ENCODE peak calls at places on chromosomes 16 and 17, in eight cellular contexts. One of them, this sample, is unnamed.

GRCh38 chr17:21289902-21290571 is 5.5 kb downstream of the MAP2K3 start:
- DNase-seq in tibial nerve: no peak
- DNase-seq in COR-L47: no peak
- DNase-seq in transverse colon: no peak
- DNase-seq in NCI-H2081: peak; percentile 2
- DNase-seq in iPS-NIHi11: no peak
- DNase-seq in hepatic stellate cell: no peak
- DNase-seq in NCI-H1417: no peak
- DNase-seq in this sample: peak; percentile 59

GRCh38 chr17:48622857-48623256 is 3.3 kb downstream of the HOXB9 start:
- DNase-seq in tibial nerve: no peak
- DNase-seq in COR-L47: no peak
- DNase-seq in transverse colon: no peak
- DNase-seq in NCI-H2081: no peak
- DNase-seq in iPS-NIHi11: no peak
- DNase-seq in hepatic stellate cell: no peak
- DNase-seq in NCI-H1417: no peak
- DNase-seq in this sample: no peak

GRCh38 chr17:64658931-64659330 is 3.2 kb downstream of the SMURF2 start:
- DNase-seq in tibial nerve: no peak
- DNase-seq in COR-L47: no peak
- DNase-seq in transverse colon: no peak
- DNase-seq in NCI-H2081: no peak
- DNase-seq in iPS-NIHi11: no peak
- DNase-seq in hepatic stellate cell: no peak
- DNase-seq in NCI-H1417: no peak
- DNase-seq in this sample: no peak

GRCh38 chr17:38789185-38789584 is 10.2 kb downstream of the PIP4K2B start:
- DNase-seq in tibial nerve: no peak
- DNase-seq in COR-L47: no peak
- DNase-seq in transverse colon: no peak
- DNase-seq in NCI-H2081: no peak
- DNase-seq in iPS-NIHi11: no peak
- DNase-seq in hepatic stellate cell: no peak
- DNase-seq in NCI-H1417: no peak
- DNase-seq in this sample: no peak

GRCh38 chr17:76446449-76447231 is 6.3 kb downstream of the UBE2O start:
- DNase-seq in tibial nerve: no peak
- DNase-seq in COR-L47: no peak
- DNase-seq in transverse colon: no peak
- DNase-seq in NCI-H2081: no peak
- DNase-seq in iPS-NIHi11: no peak
- DNase-seq in hepatic stellate cell: peak; percentile 71
- DNase-seq in NCI-H1417: no peak
- DNase-seq in this sample: peak; percentile 77

GRCh38 chr17:40322417-40323315 is 13.7 kb downstream of the RARA start:
- DNase-seq in tibial nerve: no peak
- DNase-seq in COR-L47: peak; percentile 29
- DNase-seq in transverse colon: peak; percentile 83
- DNase-seq in NCI-H2081: peak; percentile 74
- DNase-seq in iPS-NIHi11: peak; percentile 69
- DNase-seq in hepatic stellate cell: peak; percentile 95
- DNase-seq in NCI-H1417: peak; percentile 35
- DNase-seq in this sample: peak; percentile 80

GRCh38 chr17:48610282-48611211 is at the start of gene HOXB7:
- DNase-seq in tibial nerve: peak; percentile 47
- DNase-seq in COR-L47: peak; percentile 63
- DNase-seq in transverse colon: peak; percentile 88
- DNase-seq in NCI-H2081: peak; percentile 84
- DNase-seq in iPS-NIHi11: peak; percentile 59
- DNase-seq in hepatic stellate cell: peak; percentile 94
- DNase-seq in NCI-H1417: peak; percentile 86
- DNase-seq in this sample: no peak

GRCh38 chr17:77140878-77141767 is at the start of gene SEC14L1:
- DNase-seq in tibial nerve: peak; percentile 27
- DNase-seq in COR-L47: peak; percentile 42
- DNase-seq in transverse colon: peak; percentile 42
- DNase-seq in NCI-H2081: peak; percentile 74
- DNase-seq in iPS-NIHi11: peak; percentile 60
- DNase-seq in hepatic stellate cell: no peak
- DNase-seq in NCI-H1417: peak; percentile 44
- DNase-seq in this sample: peak; percentile 63

GRCh38 chr17:58319181-58320162 is 9.1 kb downstream of the TSPOAP1 start:
- DNase-seq in tibial nerve: no peak
- DNase-seq in COR-L47: no peak
- DNase-seq in transverse colon: no peak
- DNase-seq in NCI-H2081: no peak
- DNase-seq in iPS-NIHi11: no peak
- DNase-seq in hepatic stellate cell: no peak
- DNase-seq in NCI-H1417: no peak
- DNase-seq in this sample: no peak

GRCh38 chr16:1812732-1813163 is 13.9 kb downstream of the HAGH start:
- DNase-seq in tibial nerve: no peak
- DNase-seq in COR-L47: peak; percentile 93
- DNase-seq in transverse colon: peak; percentile 68
- DNase-seq in NCI-H2081: peak; percentile 87
- DNase-seq in iPS-NIHi11: peak; percentile 80
- DNase-seq in hepatic stellate cell: peak; percentile 66
- DNase-seq in NCI-H1417: peak; percentile 81
- DNase-seq in this sample: peak; percentile 57

GRCh38 chr17:65609303-65609702 is 47.9 kb upstream of the AXIN2 start:
- DNase-seq in tibial nerve: no peak
- DNase-seq in COR-L47: no peak
- DNase-seq in transverse colon: no peak
- DNase-seq in NCI-H2081: no peak
- DNase-seq in iPS-NIHi11: no peak
- DNase-seq in hepatic stellate cell: no peak
- DNase-seq in NCI-H1417: no peak
- DNase-seq in this sample: no peak

GRCh38 chr17:2853111-2853721 is 57.0 kb downstream of the RAP1GAP2 start:
- DNase-seq in tibial nerve: no peak
- DNase-seq in COR-L47: no peak
- DNase-seq in transverse colon: peak; percentile 60
- DNase-seq in NCI-H2081: no peak
- DNase-seq in iPS-NIHi11: peak; percentile 79
- DNase-seq in hepatic stellate cell: peak; percentile 81
- DNase-seq in NCI-H1417: no peak
- DNase-seq in this sample: peak; percentile 43

GRCh38 chr17:80023261-80024205 is 12.1 kb downstream of the TBC1D16 start:
- DNase-seq in tibial nerve: no peak
- DNase-seq in COR-L47: no peak
- DNase-seq in transverse colon: peak; percentile 34
- DNase-seq in NCI-H2081: no peak
- DNase-seq in iPS-NIHi11: no peak
- DNase-seq in hepatic stellate cell: no peak
- DNase-seq in NCI-H1417: no peak
- DNase-seq in this sample: no peak

GRCh38 chr17:44331249-44331760 is 6.7 kb upstream of the SLC25A39 start:
- DNase-seq in tibial nerve: no peak
- DNase-seq in COR-L47: peak; percentile 81
- DNase-seq in transverse colon: peak; percentile 83
- DNase-seq in NCI-H2081: peak; percentile 86
- DNase-seq in iPS-NIHi11: peak; percentile 75
- DNase-seq in hepatic stellate cell: peak; percentile 67
- DNase-seq in NCI-H1417: peak; percentile 94
- DNase-seq in this sample: peak; percentile 75

GRCh38 chr17:83053021-83053778 is 26.2 kb upstream of the METRNL start:
- DNase-seq in tibial nerve: peak; percentile 12
- DNase-seq in COR-L47: no peak
- DNase-seq in transverse colon: no peak
- DNase-seq in NCI-H2081: no peak
- DNase-seq in iPS-NIHi11: no peak
- DNase-seq in hepatic stellate cell: no peak
- DNase-seq in NCI-H1417: peak; percentile 41
- DNase-seq in this sample: no peak

GRCh38 chr17:30517786-30518185 is 40.6 kb downstream of the GOSR1 start:
- DNase-seq in tibial nerve: no peak
- DNase-seq in COR-L47: no peak
- DNase-seq in transverse colon: no peak
- DNase-seq in NCI-H2081: no peak
- DNase-seq in iPS-NIHi11: no peak
- DNase-seq in hepatic stellate cell: no peak
- DNase-seq in NCI-H1417: no peak
- DNase-seq in this sample: no peak

GRCh38 chr17:29555840-29556239 is 11.0 kb downstream of the ABHD15 start:
- DNase-seq in tibial nerve: no peak
- DNase-seq in COR-L47: no peak
- DNase-seq in transverse colon: no peak
- DNase-seq in NCI-H2081: no peak
- DNase-seq in iPS-NIHi11: no peak
- DNase-seq in hepatic stellate cell: no peak
- DNase-seq in NCI-H1417: no peak
- DNase-seq in this sample: no peak

GRCh38 chr17:76048711-76049110 is 21.6 kb upstream of the EVPL start:
- DNase-seq in tibial nerve: no peak
- DNase-seq in COR-L47: no peak
- DNase-seq in transverse colon: no peak
- DNase-seq in NCI-H2081: no peak
- DNase-seq in iPS-NIHi11: no peak
- DNase-seq in hepatic stellate cell: no peak
- DNase-seq in NCI-H1417: no peak
- DNase-seq in this sample: no peak

GRCh38 chr17:60851181-60851580 is 173.5 kb downstream of the BCAS3 start:
- DNase-seq in tibial nerve: no peak
- DNase-seq in COR-L47: no peak
- DNase-seq in transverse colon: no peak
- DNase-seq in NCI-H2081: no peak
- DNase-seq in iPS-NIHi11: no peak
- DNase-seq in hepatic stellate cell: no peak
- DNase-seq in NCI-H1417: no peak
- DNase-seq in this sample: no peak

GRCh38 chr16:85491798-85492616 is 121.1 kb upstream of the GSE1 start:
- DNase-seq in tibial nerve: no peak
- DNase-seq in COR-L47: no peak
- DNase-seq in transverse colon: peak; percentile 52
- DNase-seq in NCI-H2081: no peak
- DNase-seq in iPS-NIHi11: peak; percentile 59
- DNase-seq in hepatic stellate cell: peak; percentile 65
- DNase-seq in NCI-H1417: no peak
- DNase-seq in this sample: peak; percentile 97

GRCh38 chr17:28724500-28725165 is 1.4 kb downstream of the TLCD1 start:
- DNase-seq in tibial nerve: no peak
- DNase-seq in COR-L47: no peak
- DNase-seq in transverse colon: no peak
- DNase-seq in NCI-H2081: no peak
- DNase-seq in iPS-NIHi11: no peak
- DNase-seq in hepatic stellate cell: no peak
- DNase-seq in NCI-H1417: no peak
- DNase-seq in this sample: no peak

GRCh38 chr16:29230671-29231091 is 175.8 kb downstream of the NPIPB11 start:
- DNase-seq in tibial nerve: no peak
- DNase-seq in COR-L47: no peak
- DNase-seq in transverse colon: no peak
- DNase-seq in NCI-H2081: no peak
- DNase-seq in iPS-NIHi11: peak; percentile 52
- DNase-seq in hepatic stellate cell: no peak
- DNase-seq in NCI-H1417: peak; percentile 9
- DNase-seq in this sample: no peak

GRCh38 chr16:46970089-46970488 is 3.4 kb downstream of the DNAJA2 start:
- DNase-seq in tibial nerve: no peak
- DNase-seq in COR-L47: no peak
- DNase-seq in transverse colon: no peak
- DNase-seq in NCI-H2081: no peak
- DNase-seq in iPS-NIHi11: no peak
- DNase-seq in hepatic stellate cell: no peak
- DNase-seq in NCI-H1417: no peak
- DNase-seq in this sample: peak; percentile 75

GRCh38 chr16:83808573-83809014 is 816 bp downstream of the HSBP1 start:
- DNase-seq in tibial nerve: no peak
- DNase-seq in COR-L47: no peak
- DNase-seq in transverse colon: no peak
- DNase-seq in NCI-H2081: no peak
- DNase-seq in iPS-NIHi11: no peak
- DNase-seq in hepatic stellate cell: no peak
- DNase-seq in NCI-H1417: no peak
- DNase-seq in this sample: no peak

GRCh38 chr17:38898291-38898679 is 27.1 kb upstream of the LASP1NB start:
- DNase-seq in tibial nerve: no peak
- DNase-seq in COR-L47: no peak
- DNase-seq in transverse colon: peak; percentile 62
- DNase-seq in NCI-H2081: no peak
- DNase-seq in iPS-NIHi11: no peak
- DNase-seq in hepatic stellate cell: no peak
- DNase-seq in NCI-H1417: no peak
- DNase-seq in this sample: no peak

GRCh38 chr16:50185005-50185505 is 31.9 kb downstream of the TENT4B start:
- DNase-seq in tibial nerve: no peak
- DNase-seq in COR-L47: no peak
- DNase-seq in transverse colon: no peak
- DNase-seq in NCI-H2081: no peak
- DNase-seq in iPS-NIHi11: no peak
- DNase-seq in hepatic stellate cell: no peak
- DNase-seq in NCI-H1417: no peak
- DNase-seq in this sample: no peak

GRCh38 chr16:81263470-81264200 is 25.1 kb downstream of the BCO1 start:
- DNase-seq in tibial nerve: no peak
- DNase-seq in COR-L47: no peak
- DNase-seq in transverse colon: no peak
- DNase-seq in NCI-H2081: no peak
- DNase-seq in iPS-NIHi11: no peak
- DNase-seq in hepatic stellate cell: no peak
- DNase-seq in NCI-H1417: no peak
- DNase-seq in this sample: no peak

GRCh38 chr17:6536566-6537065 is 19.7 kb downstream of the PITPNM3 start:
- DNase-seq in tibial nerve: no peak
- DNase-seq in COR-L47: no peak
- DNase-seq in transverse colon: no peak
- DNase-seq in NCI-H2081: no peak
- DNase-seq in iPS-NIHi11: no peak
- DNase-seq in hepatic stellate cell: no peak
- DNase-seq in NCI-H1417: no peak
- DNase-seq in this sample: no peak

GRCh38 chr17:7261377-7262191 is 694 bp downstream of the CLDN7 start:
- DNase-seq in tibial nerve: no peak
- DNase-seq in COR-L47: no peak
- DNase-seq in transverse colon: no peak
- DNase-seq in NCI-H2081: no peak
- DNase-seq in iPS-NIHi11: peak; percentile 31
- DNase-seq in hepatic stellate cell: peak; percentile 28
- DNase-seq in NCI-H1417: no peak
- DNase-seq in this sample: peak; percentile 21

GRCh38 chr17:37821025-37821713 is 76.3 kb upstream of the HNF1B start:
- DNase-seq in tibial nerve: no peak
- DNase-seq in COR-L47: no peak
- DNase-seq in transverse colon: no peak
- DNase-seq in NCI-H2081: no peak
- DNase-seq in iPS-NIHi11: no peak
- DNase-seq in hepatic stellate cell: no peak
- DNase-seq in NCI-H1417: no peak
- DNase-seq in this sample: no peak

GRCh38 chr17:16969931-16970906 is 1.7 kb downstream of the TNFRSF13B start:
- DNase-seq in tibial nerve: no peak
- DNase-seq in COR-L47: no peak
- DNase-seq in transverse colon: peak; percentile 46
- DNase-seq in NCI-H2081: no peak
- DNase-seq in iPS-NIHi11: no peak
- DNase-seq in hepatic stellate cell: no peak
- DNase-seq in NCI-H1417: no peak
- DNase-seq in this sample: peak; percentile 76

GRCh38 chr17:64345691-64346376 is 44.8 kb downstream of the PECAM1 start:
- DNase-seq in tibial nerve: no peak
- DNase-seq in COR-L47: no peak
- DNase-seq in transverse colon: no peak
- DNase-seq in NCI-H2081: no peak
- DNase-seq in iPS-NIHi11: no peak
- DNase-seq in hepatic stellate cell: no peak
- DNase-seq in NCI-H1417: no peak
- DNase-seq in this sample: no peak

GRCh38 chr17:708132-708531 is 6.5 kb downstream of the VPS53 start:
- DNase-seq in tibial nerve: no peak
- DNase-seq in COR-L47: no peak
- DNase-seq in transverse colon: no peak
- DNase-seq in NCI-H2081: no peak
- DNase-seq in iPS-NIHi11: no peak
- DNase-seq in hepatic stellate cell: no peak
- DNase-seq in NCI-H1417: no peak
- DNase-seq in this sample: no peak

GRCh38 chr16:27400751-27401620 is 988 bp upstream of the IL21R start:
- DNase-seq in tibial nerve: no peak
- DNase-seq in COR-L47: no peak
- DNase-seq in transverse colon: no peak
- DNase-seq in NCI-H2081: no peak
- DNase-seq in iPS-NIHi11: no peak
- DNase-seq in hepatic stellate cell: peak; percentile 70
- DNase-seq in NCI-H1417: no peak
- DNase-seq in this sample: no peak

This sample was measured in thyroid gland.